ENCODE peak calls at places on chromosomes 3 and 15, in eight cellular contexts. W, B, O, Q, F, J, V and X are unnamed samples.

GRCh38 chr3:17800232-17800631 is 57.8 kb upstream of the TBC1D5 start:
- DNase-seq in W (no peak), J (no peak), Q (no peak), V (no peak), O (no peak), F (no peak), B (no peak), X (no peak)

GRCh38 chr15:39874890-39875549 is 45.0 kb downstream of the GPR176 start:
- DNase-seq in V (peak), Q (peak), W (no peak), O (no peak), J (no peak), B (no peak), F (peak), X (no peak)

GRCh38 chr3:65576942-65577341 is 461.8 kb downstream of the MAGI1 start:
- DNase-seq in F (no peak), J (no peak), Q (no peak), B (no peak), O (no peak), V (no peak), W (no peak), X (no peak)

GRCh38 chr3:65174713-65175112 is 486.9 kb upstream of the ADAMTS9 start:
- DNase-seq in J (no peak), Q (no peak), W (no peak), V (no peak), B (no peak), F (no peak), O (no peak), X (no peak)

GRCh38 chr15:66743703-66744536 is 41.9 kb downstream of the SMAD6 start:
- DNase-seq in W (no peak), Q (no peak), O (no peak), F (no peak), J (no peak), V (no peak), B (no peak), X (no peak)

GRCh38 chr15:33160581-33161165 is 33.8 kb downstream of the FMN1 start:
- DNase-seq in W (no peak), V (no peak), J (no peak), F (no peak), B (no peak), O (no peak), Q (no peak), X (no peak)

GRCh38 chr15:62847900-62848489 is 194.6 kb upstream of the TPM1 start:
- DNase-seq in O (peak), Q (peak), B (peak), J (no peak), W (peak), V (peak), F (peak), X (no peak)

GRCh38 chr15:39054128-39054732 is 489.6 kb upstream of the RASGRP1 start:
- DNase-seq in O (no peak), F (no peak), J (no peak), W (peak), V (no peak), Q (no peak), B (no peak), X (no peak)

GRCh38 chr15:35827156-35827555 is 281.2 kb upstream of the DPH6 start:
- DNase-seq in Q (no peak), W (no peak), J (no peak), F (no peak), O (no peak), B (no peak), V (no peak), X (no peak)

GRCh38 chr15:66844041-66844746 is 142.2 kb downstream of the SMAD6 start:
- DNase-seq in O (no peak), Q (no peak), F (no peak), J (no peak), V (no peak), B (no peak), W (no peak), X (no peak)

GRCh38 chr3:124582196-124582595 is 148.1 kb upstream of the UMPS start:
- DNase-seq in F (no peak), B (no peak), O (no peak), J (no peak), Q (no peak), W (no peak), V (no peak), X (no peak)

GRCh38 chr3:184586871-184587270 is 25.3 kb downstream of the EPHB3 start:
- DNase-seq in V (no peak), W (no peak), O (no peak), Q (no peak), F (no peak), B (no peak), J (no peak), X (no peak)

GRCh38 chr3:80870476-80871041 is 890.9 kb downstream of the GBE1 start:
- DNase-seq in J (no peak), W (no peak), B (no peak), F (no peak), O (no peak), Q (no peak), V (no peak), X (no peak)

GRCh38 chr3:155664922-155665695 is 79.8 kb downstream of the PLCH1 start:
- DNase-seq in J (peak), O (peak), W (no peak), Q (no peak), V (no peak), B (peak), F (no peak), X (no peak)

GRCh38 chr15:32957219-32957618 is 237.3 kb downstream of the FMN1 start:
- DNase-seq in J (no peak), Q (no peak), W (no peak), B (no peak), F (no peak), O (no peak), V (no peak), X (no peak)

GRCh38 chr3:175741951-175742350 is 882.8 kb downstream of the NAALADL2 start:
- DNase-seq in Q (no peak), J (no peak), W (no peak), V (no peak), O (no peak), F (no peak), B (no peak), X (no peak)

GRCh38 chr3:126134219-126134975 is 46.0 kb downstream of the ALDH1L1 start:
- DNase-seq in O (peak), Q (peak), W (peak), B (peak), J (peak), V (peak), F (peak), X (peak)

GRCh38 chr3:17399586-17399985 is 342.8 kb downstream of the TBC1D5 start:
- DNase-seq in W (no peak), B (no peak), J (no peak), Q (no peak), V (no peak), O (no peak), F (no peak), X (no peak)

GRCh38 chr15:90099072-90099867 is 3.0 kb downstream of the IDH2 start:
- DNase-seq in W (no peak), V (peak), F (no peak), O (no peak), Q (peak), B (no peak), J (no peak), X (no peak)

GRCh38 chr15:62644874-62645755 is 397.4 kb upstream of the TPM1 start:
- DNase-seq in F (no peak), W (no peak), V (no peak), O (no peak), B (no peak), Q (no peak), J (no peak), X (no peak)

GRCh38 chr15:39025881-39026280 is 461.3 kb upstream of the RASGRP1 start:
- DNase-seq in V (no peak), Q (no peak), J (no peak), F (no peak), W (no peak), B (no peak), O (no peak), X (no peak)

GRCh38 chr3:141414141-141414689 is 45.9 kb downstream of the ZBTB38 start:
- DNase-seq in B (no peak), W (peak), V (no peak), Q (peak), J (peak), O (no peak), F (no peak), X (no peak)

GRCh38 chr3:23739536-23739935 is 66.2 kb upstream of the UBE2E1 start:
- DNase-seq in J (no peak), B (no peak), V (no peak), W (no peak), Q (no peak), O (no peak), F (no peak), X (no peak)

GRCh38 chr15:35874260-35874905 is 328.4 kb upstream of the DPH6 start:
- DNase-seq in Q (no peak), B (no peak), W (no peak), V (no peak), J (peak), O (no peak), F (no peak), X (no peak)